ENCODE peak calls at places on chromosomes 13 and 19, in seven cellular contexts. B is HS-5; N is mucosa of descending colon; J is memory B cell; L is stimulated activated CD4-positive, alpha-beta T cell treated with anti-CD3 and anti-CD28 coated beads, Interleukin-15, amount 100 ng/mL, for 24 hours; Y is effector memory CD8-positive, alpha-beta T cell; U is DMS153. V is an unnamed sample.

GRCh38 chr19:46812898-46813569 is 24.6 kb upstream of the SLC1A5 start:
- DNase-seq in L (no peak), J (no peak), B (no peak), N (no peak), U (no peak), Y (no peak), V (no peak)

GRCh38 chr19:1258161-1258492 is 9.7 kb downstream of the MIDN start:
- DNase-seq in J (no peak), L (no peak), B (no peak), U (no peak), N (peak; percentile 44), Y (no peak), V (no peak)

GRCh38 chr19:15945301-15945700 is 3.5 kb upstream of the OR10H4 start:
- DNase-seq in B (no peak), N (no peak), Y (no peak), U (no peak), J (no peak), L (no peak), V (no peak)

GRCh38 chr13:106619688-106620555 is 52.0 kb upstream of the ARGLU1 start:
- DNase-seq in L (peak; percentile 27), N (peak; percentile 38), B (peak; percentile 1), Y (peak; percentile 3), U (peak; percentile 61), J (no peak), V (peak; percentile 4)

GRCh38 chr13:48731957-48732569 is 78.3 kb downstream of the CYSLTR2 start:
- DNase-seq in N (peak; percentile 70), U (no peak), B (no peak), J (peak; percentile 20), Y (peak; percentile 55), L (peak; percentile 75), V (no peak)

GRCh38 chr19:5314012-5314906 is 26.4 kb downstream of the PTPRS start:
- DNase-seq in B (no peak), N (no peak), Y (no peak), L (no peak), U (no peak), J (no peak), V (no peak)

GRCh38 chr13:109494955-109495354 is 291.4 kb downstream of the IRS2 start:
- DNase-seq in Y (no peak), U (peak; percentile 85), B (peak; percentile 39), N (no peak), J (no peak), L (no peak), V (no peak)

GRCh38 chr19:47391510-47392223 is 27.7 kb downstream of the MEIS3 start:
- DNase-seq in U (peak; percentile 20), Y (peak; percentile 84), B (peak; percentile 28), J (peak; percentile 86), N (peak; percentile 75), L (peak; percentile 88), V (peak; percentile 64)

GRCh38 chr13:69226427-69226826 is 881.2 kb upstream of the ATXN8OS start:
- DNase-seq in J (no peak), Y (no peak), N (no peak), B (no peak), U (no peak), L (no peak), V (no peak)

GRCh38 chr13:112877976-112878955 is 90.7 kb upstream of the MCF2L start:
- DNase-seq in U (no peak), L (no peak), Y (no peak), B (no peak), N (no peak), J (no peak), V (no peak)

GRCh38 chr19:2053601-2054389 is 2.8 kb upstream of the MKNK2 start:
- DNase-seq in L (no peak), B (no peak), J (no peak), U (no peak), Y (no peak), N (peak; percentile 64), V (no peak)

GRCh38 chr19:30690935-30691505 is 318.8 kb downstream of the ZNF536 start:
- DNase-seq in L (no peak), N (no peak), B (no peak), J (no peak), U (no peak), Y (no peak), V (no peak)

GRCh38 chr19:4737955-4738580 is 14.4 kb upstream of the DPP9 start:
- DNase-seq in Y (no peak), J (no peak), U (no peak), N (no peak), L (no peak), B (no peak), V (no peak)

GRCh38 chr13:47256618-47257017 is 359.8 kb upstream of the HTR2A start:
- DNase-seq in Y (no peak), N (no peak), B (peak; percentile 62), L (no peak), J (no peak), U (no peak), V (no peak)

V was measured in GM12892.